ENCODE peak calls at places on chromosomes 2 and 18, in five cellular contexts. K is tibial nerve, A is uterus, G is K562, Z is thyroid gland. W is an unnamed sample.

GRCh38 chr2:171930385-171930784 is 8.1 kb downstream of the HAT1 start:
- DNase-seq in Z (no peak), K (no peak), G (no peak), A (no peak), W (no peak)

GRCh38 chr2:47230418-47230817 is 75.3 kb upstream of the STPG4 start:
- DNase-seq in K (peak; percentile 20), G (no peak), A (peak; percentile 46), Z (no peak), W (no peak)

GRCh38 chr2:8794923-8795825 is 42.2 kb downstream of the KIDINS220 start:
- DNase-seq in A (no peak), Z (no peak), K (no peak), G (no peak), W (no peak)

GRCh38 chr2:216596986-216597509 is 36.2 kb upstream of the IGFBP2 start:
- DNase-seq in G (no peak), K (no peak), Z (no peak), A (no peak), W (peak; percentile 84)

GRCh38 chr2:167420261-167420660 is 532.0 kb downstream of the XIRP2 start:
- DNase-seq in A (no peak), G (no peak), K (no peak), Z (no peak), W (no peak)

GRCh38 chr2:191386938-191387536 is 141.8 kb downstream of the MYO1B start:
- DNase-seq in Z (no peak), A (no peak), K (no peak), G (no peak), W (no peak)

GRCh38 chr2:168717790-168718502 is 84.5 kb upstream of the NOSTRIN start:
- DNase-seq in G (no peak), A (no peak), Z (no peak), K (no peak), W (no peak)

GRCh38 chr18:21747764-21748693 is 7.4 kb downstream of the MIB1 start:
- DNase-seq in K (no peak), G (no peak), A (no peak), Z (no peak), W (no peak)

GRCh38 chr2:97758131-97758705 is 44.8 kb downstream of the ZAP70 start:
- DNase-seq in K (no peak), Z (no peak), A (no peak), G (no peak), W (no peak)

GRCh38 chr2:54570925-54571694 is 115.0 kb downstream of the SPTBN1 start:
- DNase-seq in A (peak; percentile 64), G (peak; percentile 75), Z (peak; percentile 45), K (no peak), W (peak; percentile 97)

GRCh38 chr18:65221736-65222135 is 529.1 kb upstream of the CDH7 start:
- DNase-seq in Z (no peak), K (no peak), A (no peak), G (no peak), W (no peak)

GRCh38 chr18:46946656-46947282 is 29.4 kb downstream of the KATNAL2 start:
- DNase-seq in A (peak; percentile 68), K (peak; percentile 39), Z (peak; percentile 74), G (peak; percentile 57), W (no peak)

GRCh38 chr18:24388975-24389374 is 8.6 kb downstream of the OSBPL1A start:
- DNase-seq in Z (no peak), G (no peak), A (no peak), K (no peak), W (no peak)

GRCh38 chr2:241015439-241015838 is 17.0 kb downstream of the SNED1 start:
- DNase-seq in K (peak; percentile 10), G (no peak), Z (no peak), A (no peak), W (no peak)

GRCh38 chr2:163748420-163748819 is 12.6 kb upstream of the FIGN start:
- DNase-seq in G (no peak), K (no peak), A (no peak), Z (no peak), W (peak; percentile 7)

GRCh38 chr2:185050804-185051203 is 452.5 kb downstream of the ZNF804A start:
- DNase-seq in Z (no peak), A (no peak), G (no peak), K (no peak), W (no peak)

GRCh38 chr2:144274131-144274530 is 245.8 kb downstream of the ZEB2 start:
- DNase-seq in G (no peak), Z (no peak), K (no peak), A (no peak), W (no peak)

GRCh38 chr18:57755473-57756067 is 47.5 kb downstream of the ATP8B1 start:
- DNase-seq in Z (no peak), A (no peak), G (no peak), K (no peak), W (no peak)

GRCh38 chr18:13539050-13539449 is 187.3 kb downstream of the FAM210A start:
- DNase-seq in Z (peak; percentile 43), G (no peak), K (no peak), A (peak; percentile 62), W (no peak)

GRCh38 chr18:74963820-74964446 is 245.0 kb downstream of the PTGR3 start:
- DNase-seq in Z (peak; percentile 57), G (peak; percentile 13), K (no peak), A (no peak), W (peak; percentile 55)

GRCh38 chr18:70491734-70492348 is 203.0 kb downstream of the SOCS6 start:
- DNase-seq in K (peak; percentile 21), G (peak; percentile 30), Z (peak; percentile 38), A (no peak), W (peak; percentile 75)

GRCh38 chr2:15050483-15050882 is 418.0 kb downstream of the LRATD1 start:
- DNase-seq in K (no peak), Z (no peak), G (no peak), A (no peak), W (no peak)

GRCh38 chr2:43114210-43114609 is 112.2 kb downstream of the ZFP36L2 start:
- DNase-seq in Z (no peak), A (no peak), K (no peak), G (no peak), W (no peak)

GRCh38 chr18:23225518-23225917 is 90.2 kb downstream of the CABLES1 start:
- DNase-seq in G (no peak), A (peak; percentile 43), Z (no peak), K (no peak), W (no peak)

GRCh38 chr2:85753035-85753524 is 711 bp upstream of the ATOH8 start:
- DNase-seq in A (no peak), Z (peak; percentile 58), G (no peak), K (no peak), W (no peak)

GRCh38 chr2:130355578-130356431 is at the start of gene PTPN18:
- DNase-seq in G (peak; percentile 95), Z (peak; percentile 91), K (peak; percentile 84), A (peak; percentile 89), W (peak; percentile 83)

GRCh38 chr2:41610501-41611242 is 437.1 kb upstream of the PKDCC start:
- DNase-seq in K (no peak), A (peak; percentile 25), G (no peak), Z (no peak), W (no peak)

GRCh38 chr2:178756843-178757242 is 50.4 kb downstream of the TTN start:
- DNase-seq in Z (no peak), A (no peak), G (no peak), K (no peak), W (no peak)

DNA sequence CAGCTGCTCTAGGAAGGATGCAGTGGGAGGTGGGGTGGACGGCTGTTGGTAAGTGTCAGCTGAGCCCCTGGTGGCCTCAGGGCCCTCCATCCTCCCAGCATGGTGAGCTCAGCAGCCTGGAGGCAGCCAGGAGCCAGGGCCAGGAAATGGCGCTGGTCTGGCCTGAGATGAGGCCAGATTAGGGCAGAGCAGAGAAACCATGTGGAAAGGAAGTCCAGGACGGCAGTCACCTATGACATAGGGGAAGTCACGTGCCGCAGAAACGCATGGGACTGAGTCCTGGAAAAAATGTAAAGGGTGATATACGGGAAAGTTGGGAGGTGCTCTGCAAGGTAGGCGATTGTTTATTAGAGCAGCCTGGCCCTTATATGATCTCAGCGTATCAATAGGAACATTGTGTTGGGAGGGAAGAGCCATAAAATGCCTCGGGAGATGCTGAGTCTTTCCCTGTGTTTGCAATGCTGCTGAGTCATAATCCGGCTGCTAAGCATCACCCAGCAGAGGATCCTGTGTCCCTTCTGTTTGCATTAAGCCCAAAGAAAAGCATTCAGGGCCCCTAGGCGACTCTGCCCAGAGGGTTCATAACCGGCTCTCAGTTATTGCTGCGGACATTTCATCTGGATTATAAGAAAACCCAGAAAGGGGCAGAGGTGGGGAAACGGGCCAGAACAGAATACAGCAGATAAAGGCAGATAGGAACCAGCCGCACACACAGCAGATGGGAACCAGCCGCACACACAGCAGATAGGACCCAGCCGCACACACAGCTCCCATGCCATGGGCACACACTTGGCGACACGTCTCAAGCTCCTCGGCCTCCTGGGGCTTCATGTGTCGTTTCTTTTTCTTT is 30.3 kb upstream of the B3GNT7 start:
- DNase-seq in G (peak; percentile 35), Z (peak; percentile 12), K (no peak), A (no peak), W (no peak)
- H3K4me3 ChIP-seq in G (no peak overlapping the region), Z (no peak overlapping the region), K (peak overlapping the region; percentile 6), A (no peak overlapping the region), W (no peak overlapping the region)

GRCh38 chr2:122182631-122183030 is 427.2 kb downstream of the TSN start:
- DNase-seq in Z (no peak), A (no peak), K (no peak), G (no peak), W (no peak)

GRCh38 chr2:122186761-122187222 is 431.3 kb downstream of the TSN start:
- DNase-seq in Z (no peak), G (peak; percentile 17), A (no peak), K (no peak), W (peak; percentile 8)

GRCh38 chr2:122179492-122180070 is 424.1 kb downstream of the TSN start:
- DNase-seq in Z (no peak), A (no peak), K (no peak), G (no peak), W (no peak)

GRCh38 chr2:122180972-122181371 is 425.5 kb downstream of the TSN start:
- DNase-seq in K (no peak), G (no peak), A (no peak), Z (no peak), W (no peak)

GRCh38 chr2:122183890-122184289 is 428.4 kb downstream of the TSN start:
- DNase-seq in G (no peak), A (no peak), Z (no peak), K (no peak), W (no peak)
- TF ChIP-seq CTCF in G (no peak), A (no peak), Z (no peak), K (no peak), W (no peak)

DNA sequence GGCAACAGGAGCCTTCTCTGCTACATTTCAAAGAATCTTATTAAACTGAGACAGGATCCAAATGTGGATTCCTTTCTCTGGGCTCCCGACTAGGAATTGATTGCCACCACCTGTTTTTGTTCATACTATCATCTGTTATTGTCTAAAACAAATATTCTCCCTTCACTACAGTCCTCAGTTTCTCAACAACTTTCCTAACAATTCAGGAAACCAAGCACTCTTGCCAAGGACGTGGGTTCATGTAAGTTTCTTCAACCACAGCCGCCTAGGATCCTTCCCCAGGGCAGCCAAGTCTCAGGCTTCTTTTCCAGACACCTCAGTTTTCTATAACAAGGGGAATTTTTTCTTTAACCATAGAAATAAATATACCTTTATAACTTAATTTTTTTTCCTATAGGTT is 39.5 kb upstream of the AGPS start:
- DNase-seq in G (no peak), K (no peak), Z (no peak), A (peak; percentile 31), W (peak; percentile 21)
- TF ChIP-seq POLR2A in G (no peak), K (no peak), Z (no peak), A (no peak), W (no peak)

DNA sequence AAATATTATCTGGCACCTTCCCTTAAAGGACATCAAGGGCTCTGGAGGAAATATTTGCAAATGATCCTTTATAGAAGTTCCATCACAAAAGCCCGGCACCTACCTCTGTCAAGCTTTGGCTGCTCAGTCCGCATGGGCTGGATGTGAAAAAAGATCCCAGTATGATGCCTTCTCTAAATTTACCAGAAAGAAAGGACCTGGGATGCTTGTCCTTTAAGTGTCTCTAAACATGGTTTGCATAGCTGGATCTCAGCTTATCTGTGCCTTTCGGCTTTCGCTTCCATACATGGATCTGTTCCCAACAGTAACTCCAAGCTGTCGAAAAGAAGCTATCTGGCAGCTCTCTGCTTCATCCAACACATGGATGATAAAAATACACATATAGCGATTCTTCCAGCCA is 60.4 kb upstream of the SLC8A1 start:
- DNase-seq in Z (no peak), G (no peak), A (peak; percentile 13), K (no peak), W (no peak)
- H3K4me3 ChIP-seq in Z (no peak overlapping the region), G (no peak overlapping the region), A (peak overlapping the region; percentile 30), K (peak overlapping the region; percentile 38), W (no peak overlapping the region)

W was measured in NB4.